ENCODE peak calls at places on chromosomes 5 and 9, in six cellular contexts. D is heart left ventricle, B is endothelial cell of umbilical vein, N is A549, Q is GM12878, E is IMR-90. U is an unnamed sample.

GRCh38 chr9:693460-694390 is 147.8 kb upstream of the DMRT1 start:
- DNase-seq in D (peak; percentile 82), B (peak; percentile 92), N (no peak), Q (no peak), E (peak; percentile 86), U (no peak)

GRCh38 chr5:146706321-146706972 is 172.1 kb downstream of the PPP2R2B start:
- DNase-seq in D (no peak), B (no peak), N (no peak), Q (no peak), E (no peak), U (no peak)

GRCh38 chr5:149723374-149723773 is 6.7 kb upstream of the PPARGC1B start:
- DNase-seq in D (no peak), B (no peak), N (no peak), Q (no peak), E (no peak), U (no peak)

GRCh38 chr5:133453825-133454224 is 158.5 kb downstream of the FSTL4 start:
- DNase-seq in D (no peak), B (no peak), N (no peak), Q (no peak), E (no peak), U (no peak)

GRCh38 chr9:12859704-12860251 is 85.0 kb downstream of the LURAP1L start:
- DNase-seq in D (no peak), B (peak; percentile 50), N (peak; percentile 21), Q (no peak), E (peak; percentile 78), U (no peak)

GRCh38 chr5:80119337-80119736 is 84.2 kb downstream of the THBS4 start:
- DNase-seq in D (no peak), B (no peak), N (no peak), Q (no peak), E (no peak), U (no peak)

GRCh38 chr5:151094054-151094858 is 13.4 kb upstream of the TNIP1 start:
- DNase-seq in D (no peak), B (no peak), N (peak; percentile 43), Q (no peak), E (peak; percentile 34), U (no peak)

GRCh38 chr5:137310051-137310730 is 188.9 kb downstream of the SPOCK1 start:
- DNase-seq in D (no peak), B (peak; percentile 81), N (peak; percentile 44), Q (no peak), E (peak; percentile 93), U (no peak)

GRCh38 chr9:114210691-114211276 is 55.4 kb downstream of the COL27A1 start:
- DNase-seq in D (no peak), B (no peak), N (no peak), Q (no peak), E (no peak), U (no peak)

GRCh38 chr5:5021436-5021835 is 118.7 kb upstream of the ADAMTS16 start:
- DNase-seq in D (no peak), B (no peak), N (no peak), Q (no peak), E (no peak), U (no peak)

GRCh38 chr9:120985759-120986353 is 59.3 kb upstream of the TRAF1 start:
- DNase-seq in D (peak; percentile 9), B (peak; percentile 84), N (peak; percentile 25), Q (no peak), E (peak; percentile 79), U (no peak)

GRCh38 chr9:79734989-79735779 is 163.4 kb downstream of the TLE4 start:
- DNase-seq in D (no peak), B (no peak), N (no peak), Q (no peak), E (no peak), U (no peak)

GRCh38 chr9:73154760-73155159 is 3.1 kb downstream of the ANXA1 start:
- DNase-seq in D (no peak), B (peak; percentile 29), N (no peak), Q (no peak), E (peak; percentile 25), U (no peak)

GRCh38 chr5:78300464-78301045 is 6.1 kb upstream of the AP3B1 start:
- DNase-seq in D (no peak), B (no peak), N (no peak), Q (no peak), E (peak; percentile 23), U (no peak)

GRCh38 chr5:174734571-174735497 is 10.5 kb downstream of the MSX2 start:
- DNase-seq in D (no peak), B (no peak), N (no peak), Q (no peak), E (no peak), U (no peak)

GRCh38 chr9:109963079-109963478 is 183.1 kb downstream of the PALM2AKAP2 start:
- DNase-seq in D (no peak), B (peak; percentile 33), N (no peak), Q (no peak), E (no peak), U (no peak)

GRCh38 chr9:76374702-76375543 is 19.3 kb downstream of the RFK start:
- DNase-seq in D (peak; percentile 81), B (peak; percentile 96), N (peak; percentile 94), Q (no peak), E (peak; percentile 96), U (no peak)

GRCh38 chr5:13957032-13957645 is 12.7 kb upstream of the DNAH5 start:
- DNase-seq in D (no peak), B (peak; percentile 66), N (peak; percentile 44), Q (no peak), E (peak; percentile 78), U (no peak)

GRCh38 chr9:121154782-121155181 is 46.9 kb downstream of the RAB14 start:
- DNase-seq in D (no peak), B (no peak), N (no peak), Q (no peak), E (peak; percentile 34), U (no peak)

GRCh38 chr9:76456202-76456926 is 2.6 kb upstream of the GCNT1 start:
- DNase-seq in D (peak; percentile 16), B (peak; percentile 99), N (no peak), Q (no peak), E (peak; percentile 82), U (no peak)

GRCh38 chr5:67085616-67086015 is 111.0 kb downstream of the CD180 start:
- DNase-seq in D (no peak), B (no peak), N (no peak), Q (no peak), E (no peak), U (no peak)

GRCh38 chr9:121652037-121652837 is 803 bp downstream of the DAB2IP start:
- DNase-seq in D (peak; percentile 83), B (peak; percentile 47), N (no peak), Q (no peak), E (no peak), U (no peak)

GRCh38 chr5:33362915-33363314 is 77.8 kb upstream of the TARS1 start:
- DNase-seq in D (peak; percentile 28), B (peak; percentile 92), N (no peak), Q (no peak), E (peak; percentile 71), U (no peak)

DNA sequence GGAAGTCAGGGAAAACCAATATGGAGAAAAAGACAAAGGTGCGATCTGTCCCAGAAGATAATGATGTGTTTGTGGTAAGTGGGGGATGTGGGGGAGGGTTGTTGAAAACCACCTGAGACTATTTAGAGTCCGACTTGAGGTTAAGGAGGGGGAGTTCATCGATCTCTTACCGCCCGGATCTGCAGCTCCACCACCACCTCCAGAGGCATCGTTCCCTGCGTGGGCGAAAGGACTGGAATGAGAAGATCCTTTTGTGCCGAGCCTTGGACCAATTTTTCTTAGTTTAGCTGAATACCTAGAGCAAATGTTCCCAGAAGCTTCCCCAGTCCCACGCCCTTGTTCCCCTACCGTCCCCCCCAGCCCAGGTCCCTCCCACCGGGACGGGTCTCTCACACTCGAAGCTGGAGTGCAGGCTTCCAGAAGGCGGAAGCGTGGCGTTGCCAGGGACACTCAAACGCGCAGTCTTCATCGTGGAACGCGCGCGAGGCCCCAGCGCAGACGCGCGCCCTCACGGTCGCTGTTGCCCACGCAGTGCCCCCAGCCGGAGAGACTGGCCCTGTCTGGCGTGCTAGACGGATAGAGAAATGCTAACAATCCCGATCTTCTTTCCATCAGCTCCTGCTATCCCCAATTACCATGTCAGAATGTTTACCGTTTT is at the start of gene SPATA6L:
- DNase-seq in D (peak; percentile 73), B (peak; percentile 71), N (peak; percentile 63), Q (no peak), E (peak; percentile 45), U (peak; percentile 56)
- TF ChIP-seq POLR2A in D (no peak), B (no peak), N (peak; percentile 72), Q (peak; percentile 58), E (no peak), U (no peak)

DNA sequence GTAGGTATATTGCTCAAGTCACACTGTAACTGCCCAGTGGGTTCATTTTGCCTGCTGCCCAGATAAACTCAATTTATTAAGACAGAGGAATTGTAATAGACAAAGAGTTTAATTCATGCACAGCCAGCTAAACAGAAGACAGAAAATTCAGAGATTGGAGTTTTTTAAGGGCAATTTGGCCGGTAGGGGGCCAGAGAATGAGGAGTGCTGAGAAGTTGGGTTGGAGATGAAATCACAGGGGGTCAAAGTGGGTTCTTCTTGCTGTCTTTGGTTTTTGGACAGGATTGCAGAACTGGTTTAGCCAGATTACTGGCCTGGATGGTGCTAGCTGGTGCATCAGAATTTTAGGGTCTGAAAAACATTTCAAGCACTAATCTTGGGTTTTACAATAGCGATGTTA is 20.7 kb upstream of the IL33 start:
- DNase-seq in D (no peak), B (no peak), N (no peak), Q (no peak), E (no peak), U (no peak)
- H3K4me3 ChIP-seq in D (no peak overlapping the region), B (no peak overlapping the region), N (no peak overlapping the region), Q (no peak overlapping the region), E (no peak overlapping the region), U (no peak overlapping the region)

GRCh38 chr9:33229359-33230120 is 10.4 kb upstream of the SPINK4 start:
- DNase-seq in D (no peak), B (no peak), N (peak; percentile 82), Q (no peak), E (no peak), U (peak; percentile 85)
- TF ChIP-seq CTCF in D (no peak), B (no peak), N (peak; percentile 97), Q (no peak), E (peak; percentile 13), U (no peak)

DNA sequence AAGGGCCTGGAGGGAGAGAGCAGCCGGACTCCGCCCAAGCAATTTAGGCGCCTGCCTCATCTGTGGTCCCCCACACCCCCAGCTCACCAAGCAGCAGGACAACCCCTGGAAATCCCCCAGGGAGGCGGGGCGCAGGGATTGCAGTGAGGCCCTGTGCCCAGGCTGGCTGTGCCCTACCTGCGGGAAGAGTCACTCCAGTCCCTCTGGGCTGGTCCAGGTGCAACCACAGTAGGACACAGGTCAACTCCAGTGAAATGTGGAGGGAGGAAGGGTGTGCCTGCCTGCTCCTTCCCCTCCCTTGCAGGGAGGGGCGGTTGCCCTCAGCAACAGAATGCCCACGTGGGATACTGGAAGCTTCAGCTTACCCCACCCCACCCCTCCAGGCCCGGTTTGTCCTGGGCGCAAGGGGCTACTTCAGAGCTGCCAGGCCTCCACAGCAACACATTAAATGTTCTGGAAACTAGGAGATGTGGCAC is 22.7 kb downstream of the ABO start:
- DNase-seq in D (no peak), B (no peak), N (no peak), Q (no peak), E (no peak), U (no peak)
- TF ChIP-seq POLR2A in D (no peak), B (no peak), N (no peak), Q (no peak), E (no peak), U (no peak)